ENCODE peak calls at places on chromosomes 11 and 22, in four cellular contexts. S, T, E and F are unnamed samples. For H3K36me3, the result is how much of the 10 kb centered on the place peaks cover.

GRCh38 chr11:77085652-77086051 is 17.0 kb upstream of the OMP start:
- DNase-seq in S (peak), T (no peak), E (no peak), F (no peak)

GRCh38 chr22:37300551-37301017 is 18.3 kb downstream of the CYTH4 start:
- DNase-seq in S (no peak), T (no peak), E (no peak), F (no peak)

GRCh38 chr11:128625766-128626165 is 38.4 kb upstream of the ETS1 start:
- DNase-seq in S (no peak), T (no peak), E (no peak), F (no peak)

GRCh38 chr11:46616551-46617450 is at the start of gene HARBI1:
- DNase-seq in S (peak), T (peak), E (peak), F (peak)

GRCh38 chr11:72965672-72966071 is 151.5 kb downstream of the ATG16L2 start:
- DNase-seq in S (no peak), T (no peak), E (no peak), F (no peak)

GRCh38 chr22:49305215-49305965 is 522.3 kb downstream of the BRD1 start:
- DNase-seq in S (peak), T (no peak), E (peak), F (no peak)

GRCh38 chr11:44755553-44756505 is 29.1 kb downstream of the TSPAN18 start:
- DNase-seq in S (peak), T (no peak), E (peak), F (no peak)

GRCh38 chr11:87897079-87897478 is 278.2 kb downstream of the RAB38 start:
- DNase-seq in S (no peak), T (no peak), E (no peak), F (no peak)

GRCh38 chr11:71489311-71490043 is 36.5 kb downstream of the NADSYN1 start:
- DNase-seq in S (no peak), T (no peak), E (no peak), F (peak)

GRCh38 chr11:77151804-77152513 is 23.9 kb downstream of the MYO7A start:
- DNase-seq in S (no peak), T (no peak), E (no peak), F (no peak)

GRCh38 chr11:126190792-126191191 is 20.7 kb downstream of the RPUSD4 start:
- DNase-seq in S (no peak), T (no peak), E (no peak), F (peak)
- H3K36me3 ChIP-seq in S (half or more), T (under half), E (under half), F (under half)

DNA sequence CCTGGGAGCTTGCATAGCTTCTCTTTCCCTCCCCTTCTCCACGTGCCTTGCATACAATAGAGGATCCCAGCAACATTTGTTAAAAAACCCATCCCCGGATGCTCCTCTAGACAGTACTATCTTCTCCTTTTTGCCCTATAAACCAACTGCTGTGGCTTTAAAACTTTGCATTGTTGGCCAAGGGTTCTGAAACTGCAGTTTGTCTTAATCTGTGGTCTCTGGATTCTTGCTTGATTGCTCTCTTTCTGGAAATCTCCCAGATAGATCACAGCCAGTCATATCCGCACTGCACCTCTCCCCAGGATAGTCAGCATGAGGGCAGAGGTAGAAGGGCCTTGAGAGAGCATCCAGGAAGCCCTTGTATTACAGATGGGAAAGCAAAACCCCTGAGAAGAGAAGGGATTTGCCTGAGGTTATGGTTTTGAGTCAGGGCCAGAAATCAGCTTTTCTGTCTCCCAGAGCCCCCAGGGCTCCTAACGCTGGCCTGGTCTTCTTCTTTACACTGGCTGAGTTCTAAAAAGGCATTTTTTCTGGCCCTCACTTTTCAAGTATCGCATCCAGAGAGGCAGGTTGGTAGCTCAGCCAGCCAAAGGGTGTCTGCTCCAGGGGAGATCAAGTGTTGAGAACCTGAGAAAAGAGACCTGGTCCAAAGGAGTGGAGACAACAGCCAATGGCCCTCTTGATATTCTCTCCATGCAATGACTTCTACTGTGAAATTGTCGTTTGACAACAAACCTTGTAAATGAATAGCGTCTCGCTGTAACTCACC is 70.6 kb downstream of the ADM start:
- DNase-seq in S (no peak), T (no peak), E (peak), F (no peak)
- H3K4me3 ChIP-seq in S (no peak), T (no peak), E (peak), F (no peak)

GRCh38 chr22:17881366-17881765 is 107.1 kb upstream of the BID start:
- DNase-seq in S (no peak), T (no peak), E (no peak), F (no peak)

GRCh38 chr22:17880020-17880419 is 105.8 kb upstream of the BID start:
- DNase-seq in S (no peak), T (peak), E (no peak), F (no peak)

GRCh38 chr22:17878970-17879369 is 104.7 kb upstream of the BID start:
- DNase-seq in S (no peak), T (no peak), E (no peak), F (no peak)

GRCh38 chr22:17882162-17882561 is 107.9 kb upstream of the BID start:
- DNase-seq in S (no peak), T (peak), E (no peak), F (no peak)

DNA sequence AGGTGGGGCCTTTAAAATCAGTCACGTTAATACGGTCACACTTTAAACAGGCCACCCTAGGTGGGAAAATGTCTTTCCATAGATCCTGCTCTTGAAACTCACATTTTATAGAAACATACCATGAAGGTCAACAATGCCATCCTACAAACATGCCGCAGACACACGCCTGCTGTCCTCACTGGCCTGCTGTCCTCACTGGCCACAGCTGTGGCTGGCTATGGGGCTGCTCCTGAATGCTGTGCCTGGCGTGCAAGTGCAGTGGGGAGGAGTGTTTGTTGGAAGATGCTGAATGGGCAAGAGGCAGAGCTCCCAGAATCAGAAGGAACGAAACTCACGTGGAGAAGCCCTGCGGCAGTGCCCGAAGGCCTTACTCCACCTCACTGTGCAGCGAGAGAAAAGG is 106.2 kb upstream of the BID start:
- DNase-seq in S (no peak), T (no peak), E (no peak), F (no peak)
- H3K36me3 ChIP-seq in S (half or more), T (under half), E (under half), F (under half)

GRCh38 chr11:64371201-64371600 is 12.2 kb downstream of the RPS6KA4 start:
- DNase-seq in S (no peak), T (no peak), E (no peak), F (no peak)

GRCh38 chr11:64373598-64373974 is 14.6 kb downstream of the RPS6KA4 start:
- DNase-seq in S (no peak), T (no peak), E (no peak), F (no peak)

GRCh38 chr11:64376071-64376470 is 17.1 kb downstream of the RPS6KA4 start:
- DNase-seq in S (no peak), T (no peak), E (no peak), F (no peak)

GRCh38 chr11:64372021-64372420 is 13.1 kb downstream of the RPS6KA4 start:
- DNase-seq in S (no peak), T (no peak), E (no peak), F (no peak)

GRCh38 chr11:64372802-64373597 is 14.0 kb downstream of the RPS6KA4 start:
- DNase-seq in S (peak), T (no peak), E (peak), F (peak)
- H3K4me3 ChIP-seq in S (peak), T (no peak), E (no peak), F (no peak)

GRCh38 chr11:3671334-3672254 is at the start of gene CHRNA10:
- DNase-seq in S (no peak), T (no peak), E (no peak), F (no peak)
- H3K36me3 ChIP-seq in S (half or more), T (under half), E (under half), F (under half)